ENCODE peak calls at places on chromosomes 7 and 10, in seven cellular contexts. One of them, this sample, is unnamed.
A peak's percentile ranks its signal among the peaks of the same experiment; 100 is the strongest.

GRCh38 chr7:82778021-82778420 is 334.4 kb upstream of the CACNA2D1 start:
- DNase-seq in Peyer's patch: no peak
- DNase-seq in HEK293T: no peak
- DNase-seq in SW 1271: no peak
- DNase-seq in NCI-H345: no peak
- DNase-seq in lower lobe of right lung: no peak
- DNase-seq in stimulated activated CD8-positive, alpha-beta memory T cell treated with anti-CD3 and anti-CD28 coated beads, Interleukin-15, amount 100 ng/mL, for 24 hours: no peak
- DNase-seq in this sample: no peak

GRCh38 chr10:64977912-64978311 is 1456.7 kb downstream of the REEP3 start:
- DNase-seq in Peyer's patch: no peak
- DNase-seq in HEK293T: no peak
- DNase-seq in SW 1271: no peak
- DNase-seq in NCI-H345: no peak
- DNase-seq in lower lobe of right lung: no peak
- DNase-seq in stimulated activated CD8-positive, alpha-beta memory T cell treated with anti-CD3 and anti-CD28 coated beads, Interleukin-15, amount 100 ng/mL, for 24 hours: no peak
- DNase-seq in this sample: no peak

GRCh38 chr7:117664047-117664446 is 184.2 kb downstream of the CFTR start:
- DNase-seq in Peyer's patch: no peak
- DNase-seq in HEK293T: no peak
- DNase-seq in SW 1271: no peak
- DNase-seq in NCI-H345: no peak
- DNase-seq in lower lobe of right lung: no peak
- DNase-seq in stimulated activated CD8-positive, alpha-beta memory T cell treated with anti-CD3 and anti-CD28 coated beads, Interleukin-15, amount 100 ng/mL, for 24 hours: no peak
- DNase-seq in this sample: no peak

GRCh38 chr10:83127942-83128575 is 1011.2 kb upstream of the GHITM start:
- DNase-seq in Peyer's patch: no peak
- DNase-seq in HEK293T: no peak
- DNase-seq in SW 1271: no peak
- DNase-seq in NCI-H345: no peak
- DNase-seq in lower lobe of right lung: no peak
- DNase-seq in stimulated activated CD8-positive, alpha-beta memory T cell treated with anti-CD3 and anti-CD28 coated beads, Interleukin-15, amount 100 ng/mL, for 24 hours: no peak
- DNase-seq in this sample: no peak

GRCh38 chr7:38893061-38893460 is 15.9 kb downstream of the VPS41 start:
- DNase-seq in Peyer's patch: no peak
- DNase-seq in HEK293T: no peak
- DNase-seq in SW 1271: no peak
- DNase-seq in NCI-H345: no peak
- DNase-seq in lower lobe of right lung: no peak
- DNase-seq in stimulated activated CD8-positive, alpha-beta memory T cell treated with anti-CD3 and anti-CD28 coated beads, Interleukin-15, amount 100 ng/mL, for 24 hours: no peak
- DNase-seq in this sample: no peak

GRCh38 chr7:80335473-80336232 is 176.2 kb downstream of the GNAT3 start:
- DNase-seq in Peyer's patch: no peak
- DNase-seq in HEK293T: peak; percentile 5
- DNase-seq in SW 1271: no peak
- DNase-seq in NCI-H345: peak; percentile 72
- DNase-seq in lower lobe of right lung: no peak
- DNase-seq in stimulated activated CD8-positive, alpha-beta memory T cell treated with anti-CD3 and anti-CD28 coated beads, Interleukin-15, amount 100 ng/mL, for 24 hours: no peak
- DNase-seq in this sample: no peak

GRCh38 chr10:58920655-58921003 is 255.8 kb upstream of the PHYHIPL start:
- DNase-seq in Peyer's patch: no peak
- DNase-seq in HEK293T: no peak
- DNase-seq in SW 1271: no peak
- DNase-seq in NCI-H345: no peak
- DNase-seq in lower lobe of right lung: no peak
- DNase-seq in stimulated activated CD8-positive, alpha-beta memory T cell treated with anti-CD3 and anti-CD28 coated beads, Interleukin-15, amount 100 ng/mL, for 24 hours: no peak
- DNase-seq in this sample: no peak

GRCh38 chr10:80664071-80664680 is 126.5 kb downstream of the SH2D4B start:
- DNase-seq in Peyer's patch: peak; percentile 85
- DNase-seq in HEK293T: peak; percentile 73
- DNase-seq in SW 1271: peak; percentile 52
- DNase-seq in NCI-H345: peak; percentile 71
- DNase-seq in lower lobe of right lung: peak; percentile 81
- DNase-seq in stimulated activated CD8-positive, alpha-beta memory T cell treated with anti-CD3 and anti-CD28 coated beads, Interleukin-15, amount 100 ng/mL, for 24 hours: no peak
- DNase-seq in this sample: peak; percentile 49

GRCh38 chr7:38744746-38745145 is 113.6 kb upstream of the AMPH start:
- DNase-seq in Peyer's patch: no peak
- DNase-seq in HEK293T: no peak
- DNase-seq in SW 1271: peak; percentile 52
- DNase-seq in NCI-H345: no peak
- DNase-seq in lower lobe of right lung: no peak
- DNase-seq in stimulated activated CD8-positive, alpha-beta memory T cell treated with anti-CD3 and anti-CD28 coated beads, Interleukin-15, amount 100 ng/mL, for 24 hours: no peak
- DNase-seq in this sample: no peak

GRCh38 chr10:122388287-122388997 is 13.9 kb downstream of the PLEKHA1 start:
- DNase-seq in Peyer's patch: no peak
- DNase-seq in HEK293T: no peak
- DNase-seq in SW 1271: no peak
- DNase-seq in NCI-H345: no peak
- DNase-seq in lower lobe of right lung: no peak
- DNase-seq in stimulated activated CD8-positive, alpha-beta memory T cell treated with anti-CD3 and anti-CD28 coated beads, Interleukin-15, amount 100 ng/mL, for 24 hours: no peak
- DNase-seq in this sample: no peak

GRCh38 chr7:117019287-117019686 is 66.0 kb downstream of the ST7 start:
- DNase-seq in Peyer's patch: no peak
- DNase-seq in HEK293T: no peak
- DNase-seq in SW 1271: no peak
- DNase-seq in NCI-H345: no peak
- DNase-seq in lower lobe of right lung: no peak
- DNase-seq in stimulated activated CD8-positive, alpha-beta memory T cell treated with anti-CD3 and anti-CD28 coated beads, Interleukin-15, amount 100 ng/mL, for 24 hours: no peak
- DNase-seq in this sample: no peak

GRCh38 chr10:21969326-21970287 is 33.9 kb downstream of the DNAJC1 start:
- DNase-seq in Peyer's patch: no peak
- DNase-seq in HEK293T: no peak
- DNase-seq in SW 1271: no peak
- DNase-seq in NCI-H345: no peak
- DNase-seq in lower lobe of right lung: no peak
- DNase-seq in stimulated activated CD8-positive, alpha-beta memory T cell treated with anti-CD3 and anti-CD28 coated beads, Interleukin-15, amount 100 ng/mL, for 24 hours: no peak
- DNase-seq in this sample: no peak

GRCh38 chr10:2948127-2948854 is 119.1 kb upstream of the PFKP start:
- DNase-seq in Peyer's patch: no peak
- DNase-seq in HEK293T: no peak
- DNase-seq in SW 1271: no peak
- DNase-seq in NCI-H345: no peak
- DNase-seq in lower lobe of right lung: no peak
- DNase-seq in stimulated activated CD8-positive, alpha-beta memory T cell treated with anti-CD3 and anti-CD28 coated beads, Interleukin-15, amount 100 ng/mL, for 24 hours: no peak
- DNase-seq in this sample: no peak

GRCh38 chr7:137209151-137209822 is 134.2 kb downstream of the PTN start:
- DNase-seq in Peyer's patch: no peak
- DNase-seq in HEK293T: no peak
- DNase-seq in SW 1271: no peak
- DNase-seq in NCI-H345: peak; percentile 4
- DNase-seq in lower lobe of right lung: no peak
- DNase-seq in stimulated activated CD8-positive, alpha-beta memory T cell treated with anti-CD3 and anti-CD28 coated beads, Interleukin-15, amount 100 ng/mL, for 24 hours: no peak
- DNase-seq in this sample: no peak

GRCh38 chr10:98170249-98171117 is 36.0 kb downstream of the R3HCC1L start:
- DNase-seq in Peyer's patch: peak; percentile 49
- DNase-seq in HEK293T: peak; percentile 66
- DNase-seq in SW 1271: peak; percentile 32
- DNase-seq in NCI-H345: no peak
- DNase-seq in lower lobe of right lung: no peak
- DNase-seq in stimulated activated CD8-positive, alpha-beta memory T cell treated with anti-CD3 and anti-CD28 coated beads, Interleukin-15, amount 100 ng/mL, for 24 hours: no peak
- DNase-seq in this sample: no peak

GRCh38 chr7:135837675-135838074 is 89.1 kb upstream of the FAM180A start:
- DNase-seq in Peyer's patch: no peak
- DNase-seq in HEK293T: no peak
- DNase-seq in SW 1271: no peak
- DNase-seq in NCI-H345: no peak
- DNase-seq in lower lobe of right lung: no peak
- DNase-seq in stimulated activated CD8-positive, alpha-beta memory T cell treated with anti-CD3 and anti-CD28 coated beads, Interleukin-15, amount 100 ng/mL, for 24 hours: no peak
- DNase-seq in this sample: no peak

GRCh38 chr10:77317221-77317620 is 320.4 kb downstream of the KCNMA1 start:
- DNase-seq in Peyer's patch: no peak
- DNase-seq in HEK293T: no peak
- DNase-seq in SW 1271: no peak
- DNase-seq in NCI-H345: no peak
- DNase-seq in lower lobe of right lung: no peak
- DNase-seq in stimulated activated CD8-positive, alpha-beta memory T cell treated with anti-CD3 and anti-CD28 coated beads, Interleukin-15, amount 100 ng/mL, for 24 hours: no peak
- DNase-seq in this sample: no peak

GRCh38 chr7:128030999-128031681 is at the start of gene LRRC4:
- DNase-seq in Peyer's patch: peak; percentile 76
- DNase-seq in HEK293T: peak; percentile 51
- DNase-seq in SW 1271: no peak
- DNase-seq in NCI-H345: peak; percentile 29
- DNase-seq in lower lobe of right lung: peak; percentile 65
- DNase-seq in stimulated activated CD8-positive, alpha-beta memory T cell treated with anti-CD3 and anti-CD28 coated beads, Interleukin-15, amount 100 ng/mL, for 24 hours: no peak
- DNase-seq in this sample: peak; percentile 43

GRCh38 chr10:15344876-15345285 is 26.2 kb downstream of the FAM171A1 start:
- DNase-seq in Peyer's patch: no peak
- DNase-seq in HEK293T: no peak
- DNase-seq in SW 1271: peak; percentile 16
- DNase-seq in NCI-H345: peak; percentile 75
- DNase-seq in lower lobe of right lung: no peak
- DNase-seq in stimulated activated CD8-positive, alpha-beta memory T cell treated with anti-CD3 and anti-CD28 coated beads, Interleukin-15, amount 100 ng/mL, for 24 hours: no peak
- DNase-seq in this sample: no peak

GRCh38 chr10:132961-133898 is 2.0 kb upstream of the ZMYND11 start:
- DNase-seq in Peyer's patch: no peak
- DNase-seq in HEK293T: no peak
- DNase-seq in SW 1271: peak; percentile 25
- DNase-seq in NCI-H345: peak; percentile 0
- DNase-seq in lower lobe of right lung: no peak
- DNase-seq in stimulated activated CD8-positive, alpha-beta memory T cell treated with anti-CD3 and anti-CD28 coated beads, Interleukin-15, amount 100 ng/mL, for 24 hours: no peak
- DNase-seq in this sample: no peak

GRCh38 chr10:114174462-114175190 is 623 bp upstream of the CCDC186 start:
- DNase-seq in Peyer's patch: no peak
- DNase-seq in HEK293T: no peak
- DNase-seq in SW 1271: no peak
- DNase-seq in NCI-H345: peak; percentile 70
- DNase-seq in lower lobe of right lung: peak; percentile 82
- DNase-seq in stimulated activated CD8-positive, alpha-beta memory T cell treated with anti-CD3 and anti-CD28 coated beads, Interleukin-15, amount 100 ng/mL, for 24 hours: peak; percentile 10
- DNase-seq in this sample: no peak

GRCh38 chr7:141973673-141974072 is at the start of gene TAS2R38:
- DNase-seq in Peyer's patch: no peak
- DNase-seq in HEK293T: no peak
- DNase-seq in SW 1271: no peak
- DNase-seq in NCI-H345: no peak
- DNase-seq in lower lobe of right lung: no peak
- DNase-seq in stimulated activated CD8-positive, alpha-beta memory T cell treated with anti-CD3 and anti-CD28 coated beads, Interleukin-15, amount 100 ng/mL, for 24 hours: no peak
- DNase-seq in this sample: no peak

GRCh38 chr10:69901623-69902505 is 100.2 kb downstream of the COL13A1 start:
- DNase-seq in Peyer's patch: peak; percentile 76
- DNase-seq in HEK293T: peak; percentile 83
- DNase-seq in SW 1271: peak; percentile 32
- DNase-seq in NCI-H345: peak; percentile 12
- DNase-seq in lower lobe of right lung: peak; percentile 57
- DNase-seq in stimulated activated CD8-positive, alpha-beta memory T cell treated with anti-CD3 and anti-CD28 coated beads, Interleukin-15, amount 100 ng/mL, for 24 hours: no peak
- DNase-seq in this sample: no peak

GRCh38 chr7:98879989-98880337 is 1.6 kb downstream of the TRRAP start:
- DNase-seq in Peyer's patch: no peak
- DNase-seq in HEK293T: no peak
- DNase-seq in SW 1271: no peak
- DNase-seq in NCI-H345: no peak
- DNase-seq in lower lobe of right lung: no peak
- DNase-seq in stimulated activated CD8-positive, alpha-beta memory T cell treated with anti-CD3 and anti-CD28 coated beads, Interleukin-15, amount 100 ng/mL, for 24 hours: no peak
- DNase-seq in this sample: no peak

GRCh38 chr10:32004161-32004591 is 52.0 kb downstream of the KIF5B start:
- DNase-seq in Peyer's patch: peak; percentile 56
- DNase-seq in HEK293T: no peak
- DNase-seq in SW 1271: no peak
- DNase-seq in NCI-H345: no peak
- DNase-seq in lower lobe of right lung: no peak
- DNase-seq in stimulated activated CD8-positive, alpha-beta memory T cell treated with anti-CD3 and anti-CD28 coated beads, Interleukin-15, amount 100 ng/mL, for 24 hours: no peak
- DNase-seq in this sample: no peak

GRCh38 chr7:2460188-2460587 is 16.0 kb downstream of the GRIFIN start:
- DNase-seq in Peyer's patch: no peak
- DNase-seq in HEK293T: no peak
- DNase-seq in SW 1271: no peak
- DNase-seq in NCI-H345: no peak
- DNase-seq in lower lobe of right lung: no peak
- DNase-seq in stimulated activated CD8-positive, alpha-beta memory T cell treated with anti-CD3 and anti-CD28 coated beads, Interleukin-15, amount 100 ng/mL, for 24 hours: no peak
- DNase-seq in this sample: no peak

GRCh38 chr10:110416776-110417732 is 80.7 kb upstream of the DUSP5 start:
- DNase-seq in Peyer's patch: peak; percentile 85
- DNase-seq in HEK293T: no peak
- DNase-seq in SW 1271: peak; percentile 27
- DNase-seq in NCI-H345: no peak
- DNase-seq in lower lobe of right lung: no peak
- DNase-seq in stimulated activated CD8-positive, alpha-beta memory T cell treated with anti-CD3 and anti-CD28 coated beads, Interleukin-15, amount 100 ng/mL, for 24 hours: no peak
- DNase-seq in this sample: no peak

GRCh38 chr7:87517136-87517805 is 41.8 kb upstream of the ABCB4 start:
- DNase-seq in Peyer's patch: no peak
- DNase-seq in HEK293T: no peak
- DNase-seq in SW 1271: no peak
- DNase-seq in NCI-H345: no peak
- DNase-seq in lower lobe of right lung: no peak
- DNase-seq in stimulated activated CD8-positive, alpha-beta memory T cell treated with anti-CD3 and anti-CD28 coated beads, Interleukin-15, amount 100 ng/mL, for 24 hours: no peak
- DNase-seq in this sample: no peak

GRCh38 chr10:91354166-91354565 is 56.0 kb upstream of the HECTD2 start:
- DNase-seq in Peyer's patch: no peak
- DNase-seq in HEK293T: no peak
- DNase-seq in SW 1271: no peak
- DNase-seq in NCI-H345: no peak
- DNase-seq in lower lobe of right lung: no peak
- DNase-seq in stimulated activated CD8-positive, alpha-beta memory T cell treated with anti-CD3 and anti-CD28 coated beads, Interleukin-15, amount 100 ng/mL, for 24 hours: no peak
- DNase-seq in this sample: no peak

GRCh38 chr10:131960631-131961046 is 21.1 kb downstream of the BNIP3 start:
- DNase-seq in Peyer's patch: no peak
- DNase-seq in HEK293T: no peak
- DNase-seq in SW 1271: no peak
- DNase-seq in NCI-H345: no peak
- DNase-seq in lower lobe of right lung: no peak
- DNase-seq in stimulated activated CD8-positive, alpha-beta memory T cell treated with anti-CD3 and anti-CD28 coated beads, Interleukin-15, amount 100 ng/mL, for 24 hours: no peak
- DNase-seq in this sample: no peak

GRCh38 chr7:157519798-157520244 is 183.0 kb downstream of the DNAJB6 start:
- DNase-seq in Peyer's patch: peak; percentile 30
- DNase-seq in HEK293T: no peak
- DNase-seq in SW 1271: no peak
- DNase-seq in NCI-H345: no peak
- DNase-seq in lower lobe of right lung: no peak
- DNase-seq in stimulated activated CD8-positive, alpha-beta memory T cell treated with anti-CD3 and anti-CD28 coated beads, Interleukin-15, amount 100 ng/mL, for 24 hours: no peak
- DNase-seq in this sample: no peak

GRCh38 chr7:157274991-157275427 is 61.8 kb upstream of the DNAJB6 start:
- DNase-seq in Peyer's patch: no peak
- DNase-seq in HEK293T: peak; percentile 10
- DNase-seq in SW 1271: no peak
- DNase-seq in NCI-H345: no peak
- DNase-seq in lower lobe of right lung: no peak
- DNase-seq in stimulated activated CD8-positive, alpha-beta memory T cell treated with anti-CD3 and anti-CD28 coated beads, Interleukin-15, amount 100 ng/mL, for 24 hours: no peak
- DNase-seq in this sample: no peak

GRCh38 chr10:70940834-70941568 is 52.6 kb upstream of the PCBD1 start:
- DNase-seq in Peyer's patch: no peak
- DNase-seq in HEK293T: no peak
- DNase-seq in SW 1271: no peak
- DNase-seq in NCI-H345: peak; percentile 2
- DNase-seq in lower lobe of right lung: no peak
- DNase-seq in stimulated activated CD8-positive, alpha-beta memory T cell treated with anti-CD3 and anti-CD28 coated beads, Interleukin-15, amount 100 ng/mL, for 24 hours: no peak
- DNase-seq in this sample: no peak

GRCh38 chr7:101911800-101912705 is 94.6 kb downstream of the CUX1 start:
- DNase-seq in Peyer's patch: peak; percentile 37
- DNase-seq in HEK293T: no peak
- DNase-seq in SW 1271: no peak
- DNase-seq in NCI-H345: no peak
- DNase-seq in lower lobe of right lung: no peak
- DNase-seq in stimulated activated CD8-positive, alpha-beta memory T cell treated with anti-CD3 and anti-CD28 coated beads, Interleukin-15, amount 100 ng/mL, for 24 hours: no peak
- DNase-seq in this sample: no peak

GRCh38 chr10:126391162-126391880 is 3.0 kb upstream of the ADAM12 start:
- DNase-seq in Peyer's patch: no peak
- DNase-seq in HEK293T: no peak
- DNase-seq in SW 1271: no peak
- DNase-seq in NCI-H345: no peak
- DNase-seq in lower lobe of right lung: no peak
- DNase-seq in stimulated activated CD8-positive, alpha-beta memory T cell treated with anti-CD3 and anti-CD28 coated beads, Interleukin-15, amount 100 ng/mL, for 24 hours: no peak
- DNase-seq in this sample: no peak

This sample was measured in D721Med.